ENCODE peak calls at places on chromosomes 7 and 10, in eight cellular contexts. L is neural progenitor cell, Y is fibroblast of the conjunctiva, J is Peyer's patch, M is non-pigmented ciliary epithelial cell, C is PC-9, Q is Right ventricle myocardium superior, U is psoas muscle. E is an unnamed sample.

GRCh38 chr7:156999611-157000046 is 10.8 kb downstream of the MNX1 start:
- DNase-seq in L (peak), Y (no peak), J (no peak), M (no peak), C (no peak), Q (no peak), U (no peak), E (no peak)

GRCh38 chr10:131445623-131446022 is 134.1 kb upstream of the TCERG1L start:
- DNase-seq in L (no peak), Y (no peak), J (peak), M (no peak), C (no peak), Q (no peak), U (no peak), E (no peak)

GRCh38 chr7:65477326-65477725 is 103.7 kb downstream of the ZNF92 start:
- DNase-seq in L (peak), Y (no peak), J (no peak), M (no peak), C (no peak), Q (no peak), U (no peak), E (no peak)

GRCh38 chr10:132557696-132558515 is 20.3 kb downstream of the INPP5A start:
- DNase-seq in L (no peak), Y (no peak), J (no peak), M (no peak), C (no peak), Q (no peak), U (no peak), E (no peak)

GRCh38 chr10:78852856-78853255 is 215.9 kb upstream of the ZMIZ1 start:
- DNase-seq in L (peak), Y (no peak), J (no peak), M (no peak), C (peak), Q (no peak), U (no peak), E (no peak)

GRCh38 chr10:74000892-74001669 is 3.2 kb downstream of the VCL start:
- DNase-seq in L (no peak), Y (no peak), J (no peak), M (no peak), C (no peak), Q (no peak), U (no peak), E (no peak)

GRCh38 chr7:94333810-94334209 is 60.9 kb upstream of the COL1A2 start:
- DNase-seq in L (no peak), Y (no peak), J (no peak), M (no peak), C (peak), Q (no peak), U (no peak), E (no peak)

GRCh38 chr10:117004238-117004626 is 755 bp downstream of the SHTN1 start:
- DNase-seq in L (no peak), Y (no peak), J (no peak), M (no peak), C (peak), Q (no peak), U (no peak), E (no peak)

GRCh38 chr7:1274876-1275684 is 42.4 kb downstream of the UNCX start:
- DNase-seq in L (no peak), Y (no peak), J (no peak), M (no peak), C (no peak), Q (peak), U (peak), E (no peak)

GRCh38 chr7:44324204-44325126 is 929 bp downstream of the CAMK2B start:
- DNase-seq in L (no peak), Y (no peak), J (no peak), M (no peak), C (no peak), Q (no peak), U (peak), E (no peak)

GRCh38 chr7:157517782-157518513 is 181.1 kb downstream of the DNAJB6 start:
- DNase-seq in L (no peak), Y (no peak), J (no peak), M (no peak), C (no peak), Q (peak), U (no peak), E (no peak)

GRCh38 chr7:5344342-5344741 is 61.6 kb downstream of the SLC29A4 start:
- DNase-seq in L (no peak), Y (no peak), J (no peak), M (no peak), C (no peak), Q (no peak), U (no peak), E (no peak)

GRCh38 chr7:132177708-132178392 is 398.4 kb downstream of the PLXNA4 start:
- DNase-seq in L (no peak), Y (no peak), J (no peak), M (no peak), C (no peak), Q (no peak), U (no peak), E (no peak)

GRCh38 chr7:45085619-45086200 is 3.1 kb downstream of the NACAD start:
- DNase-seq in L (no peak), Y (no peak), J (no peak), M (no peak), C (no peak), Q (no peak), U (no peak), E (no peak)

GRCh38 chr7:90999989-91000979 is 263.9 kb upstream of the FZD1 start:
- DNase-seq in L (peak), Y (no peak), J (no peak), M (no peak), C (no peak), Q (no peak), U (no peak), E (no peak)

GRCh38 chr10:91194497-91195179 is 25.8 kb upstream of the PCGF5 start:
- DNase-seq in L (no peak), Y (no peak), J (no peak), M (no peak), C (no peak), Q (no peak), U (no peak), E (no peak)

GRCh38 chr7:143900230-143900766 is 1.7 kb downstream of the TCAF1 start:
- DNase-seq in L (peak), Y (no peak), J (no peak), M (no peak), C (peak), Q (no peak), U (peak), E (no peak)

GRCh38 chr10:132654708-132655661 is 117.4 kb downstream of the INPP5A start:
- DNase-seq in L (peak), Y (peak), J (no peak), M (no peak), C (no peak), Q (peak), U (peak), E (no peak)

GRCh38 chr7:36034020-36034419 is 119.0 kb upstream of the EEPD1 start:
- DNase-seq in L (no peak), Y (no peak), J (no peak), M (no peak), C (peak), Q (no peak), U (no peak), E (no peak)

GRCh38 chr10:24716295-24716694 is 7.4 kb downstream of the ARHGAP21 start:
- DNase-seq in L (no peak), Y (no peak), J (no peak), M (no peak), C (no peak), Q (no peak), U (no peak), E (no peak)

GRCh38 chr7:6226194-6226799 is 46.1 kb downstream of the CYTH3 start:
- DNase-seq in L (no peak), Y (no peak), J (no peak), M (no peak), C (peak), Q (no peak), U (no peak), E (peak)

GRCh38 chr7:158446706-158447105 is 140.9 kb downstream of the PTPRN2 start:
- DNase-seq in L (no peak), Y (no peak), J (no peak), M (no peak), C (no peak), Q (no peak), U (no peak), E (no peak)

GRCh38 chr10:130723704-130724103 is 587.5 kb downstream of the GLRX3 start:
- DNase-seq in L (no peak), Y (no peak), J (no peak), M (no peak), C (no peak), Q (no peak), U (no peak), E (no peak)

GRCh38 chr10:103888113-103888841 is 29.7 kb downstream of the STN1 start:
- DNase-seq in L (no peak), Y (peak), J (no peak), M (no peak), C (peak), Q (peak), U (peak), E (peak)

GRCh38 chr10:114575417-114576131 is 82.5 kb downstream of the ABLIM1 start:
- DNase-seq in L (no peak), Y (no peak), J (no peak), M (no peak), C (no peak), Q (no peak), U (no peak), E (no peak)

GRCh38 chr10:13074562-13075451 is 25.2 kb upstream of the OPTN start:
- DNase-seq in L (peak), Y (peak), J (peak), M (peak), C (peak), Q (peak), U (peak), E (peak)